ENCODE peak calls at places on chromosome 14, in eight cellular contexts. Q is nephron progenitor cell, X is fibroblast of mammary gland, O is OCI-LY7, L is Calu3, C is tibial artery, V is neural progenitor cell, I is coronary artery. F is an unnamed sample.

GRCh38 chr14:96104469-96105057 is 65.4 kb downstream of the C14orf132 start:
- DNase-seq in V (no peak), Q (peak), O (no peak), L (peak), I (peak), C (peak), X (peak), F (peak)

GRCh38 chr14:102097441-102098135 is 10.7 kb upstream of the HSP90AA1 start:
- DNase-seq in Q (no peak), I (no peak), C (no peak), O (no peak), V (no peak), L (peak), X (no peak), F (no peak)

GRCh38 chr14:80047761-80048160 is 163.5 kb downstream of the DIO2 start:
- DNase-seq in Q (no peak), V (no peak), L (no peak), C (no peak), I (no peak), O (no peak), X (no peak), F (no peak)

GRCh38 chr14:20706657-20707355 is 18.2 kb downstream of the ANG start:
- DNase-seq in I (no peak), Q (no peak), V (no peak), O (no peak), X (no peak), L (no peak), C (no peak), F (no peak)

GRCh38 chr14:34325493-34325892 is 136.5 kb downstream of the SPTSSA start:
- DNase-seq in L (no peak), Q (no peak), I (no peak), C (no peak), O (no peak), V (no peak), X (no peak), F (no peak)

GRCh38 chr14:94884616-94885230 is 114.8 kb upstream of the GSC start:
- DNase-seq in C (no peak), Q (no peak), V (no peak), O (no peak), L (no peak), I (no peak), X (no peak), F (no peak)

GRCh38 chr14:35814371-35815005 is 5.4 kb upstream of the RALGAPA1 start:
- DNase-seq in I (no peak), O (peak), X (peak), L (peak), Q (peak), V (peak), C (peak), F (peak)

GRCh38 chr14:21997300-21997699 is 323.7 kb upstream of the OR4E1 start:
- DNase-seq in V (peak), X (peak), L (peak), O (peak), Q (no peak), I (no peak), C (no peak), F (no peak)

GRCh38 chr14:37709419-37710195 is 114.2 kb downstream of the TTC6 start:
- DNase-seq in X (peak), L (no peak), V (no peak), C (no peak), Q (no peak), O (peak), I (no peak), F (no peak)

GRCh38 chr14:91331761-91332447 is 85.7 kb downstream of the CCDC88C start:
- DNase-seq in Q (no peak), O (no peak), C (no peak), L (no peak), X (no peak), V (no peak), I (no peak), F (no peak)

GRCh38 chr14:100781952-100782351 is 44.0 kb upstream of the MEG3 start:
- DNase-seq in O (no peak), C (no peak), V (no peak), I (peak), L (no peak), Q (no peak), X (no peak), F (no peak)
- TF ChIP-seq CTCF in O (no peak), C (no peak), V (no peak), I (no peak), L (no peak), Q (no peak), X (no peak), F (no peak)

GRCh38 chr14:64636208-64636979 is 67.8 kb upstream of the PLEKHG3 start:
- DNase-seq in X (peak), L (peak), Q (peak), O (peak), I (peak), C (peak), V (peak), F (peak)

GRCh38 chr14:64632056-64632455 is 72.2 kb upstream of the PLEKHG3 start:
- DNase-seq in C (no peak), Q (no peak), L (no peak), V (no peak), O (no peak), I (no peak), X (no peak), F (no peak)

GRCh38 chr14:64637735-64638473 is 66.3 kb upstream of the PLEKHG3 start:
- DNase-seq in V (no peak), I (no peak), C (no peak), L (no peak), O (no peak), Q (no peak), X (peak), F (no peak)

GRCh38 chr14:64636980-64637429 is 67.2 kb upstream of the PLEKHG3 start:
- DNase-seq in I (no peak), X (no peak), L (no peak), Q (no peak), C (no peak), O (no peak), V (no peak), F (no peak)

DNA sequence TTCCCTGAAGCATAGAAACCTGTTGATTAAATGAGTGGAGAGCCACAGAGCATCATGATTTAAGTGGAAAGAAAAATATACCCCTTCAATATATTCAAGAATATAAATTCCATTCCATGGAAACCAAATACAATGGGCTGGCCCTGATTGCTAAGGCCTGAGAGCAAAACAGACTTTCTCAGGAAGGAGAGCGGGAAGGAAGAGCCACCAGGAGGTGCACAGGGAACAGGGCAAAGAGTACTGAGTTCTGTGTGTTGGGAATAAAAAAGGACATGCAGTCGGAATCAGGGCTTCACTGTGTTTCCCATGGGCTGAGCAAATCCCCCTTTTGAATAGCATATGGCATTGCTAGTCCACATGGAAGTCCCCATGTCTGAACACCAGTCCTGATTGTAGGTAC is 69.7 kb upstream of the PLEKHG3 start:
- DNase-seq in O (no peak), V (no peak), Q (no peak), C (no peak), I (no peak), L (no peak), X (no peak), F (no peak)
- TF ChIP-seq CTCF in O (no peak), V (peak), Q (no peak), C (no peak), I (no peak), L (no peak), X (no peak), F (no peak)

GRCh38 chr14:90191154-90191553 is 65.2 kb upstream of the PSMC1 start:
- DNase-seq in O (no peak), X (no peak), V (no peak), L (no peak), I (no peak), C (no peak), Q (no peak), F (no peak)

GRCh38 chr14:90191585-90191984 is 64.8 kb upstream of the PSMC1 start:
- DNase-seq in X (no peak), O (no peak), C (no peak), Q (no peak), V (no peak), L (no peak), I (no peak), F (no peak)

GRCh38 chr14:90194706-90195105 is 61.6 kb upstream of the PSMC1 start:
- DNase-seq in O (no peak), L (no peak), V (no peak), Q (no peak), X (no peak), C (no peak), I (no peak), F (no peak)

GRCh38 chr14:90198541-90198940 is 57.8 kb upstream of the PSMC1 start:
- DNase-seq in Q (no peak), L (no peak), C (no peak), X (no peak), V (no peak), O (no peak), I (no peak), F (no peak)

GRCh38 chr14:90193925-90194324 is 62.4 kb upstream of the PSMC1 start:
- DNase-seq in C (no peak), L (peak), V (peak), I (no peak), Q (peak), X (no peak), O (peak), F (no peak)
- TF ChIP-seq CTCF in C (no peak), L (no peak), V (peak), I (no peak), Q (no peak), X (peak), O (peak), F (peak)

GRCh38 chr14:64994540-64994939 is 7.8 kb downstream of the FNTB start:
- DNase-seq in C (no peak), Q (no peak), V (no peak), I (no peak), L (no peak), X (no peak), O (no peak), F (no peak)

GRCh38 chr14:64993263-64993662 is 6.6 kb downstream of the FNTB start:
- DNase-seq in X (no peak), Q (no peak), I (no peak), C (no peak), V (no peak), O (no peak), L (no peak), F (no peak)

GRCh38 chr14:64990939-64991338 is 4.2 kb downstream of the FNTB start:
- DNase-seq in O (no peak), I (no peak), L (no peak), Q (no peak), X (no peak), C (no peak), V (no peak), F (no peak)

GRCh38 chr14:64990291-64990690 is 3.6 kb downstream of the FNTB start:
- DNase-seq in Q (no peak), O (no peak), V (no peak), X (no peak), C (no peak), I (no peak), L (no peak), F (no peak)

GRCh38 chr14:64992328-64992885 is 5.7 kb downstream of the FNTB start:
- DNase-seq in V (no peak), X (no peak), C (no peak), Q (no peak), I (no peak), O (no peak), L (no peak), F (peak)
- TF ChIP-seq CTCF in V (no peak), X (no peak), C (no peak), Q (no peak), I (no peak), O (no peak), L (no peak), F (no peak)

GRCh38 chr14:41167040-41167439 is 439.6 kb upstream of the LRFN5 start:
- DNase-seq in Q (no peak), X (no peak), O (no peak), C (no peak), L (no peak), I (no peak), V (peak), F (no peak)
- TF ChIP-seq CTCF in Q (no peak), X (no peak), O (no peak), C (no peak), L (no peak), I (no peak), V (peak), F (no peak)

DNA sequence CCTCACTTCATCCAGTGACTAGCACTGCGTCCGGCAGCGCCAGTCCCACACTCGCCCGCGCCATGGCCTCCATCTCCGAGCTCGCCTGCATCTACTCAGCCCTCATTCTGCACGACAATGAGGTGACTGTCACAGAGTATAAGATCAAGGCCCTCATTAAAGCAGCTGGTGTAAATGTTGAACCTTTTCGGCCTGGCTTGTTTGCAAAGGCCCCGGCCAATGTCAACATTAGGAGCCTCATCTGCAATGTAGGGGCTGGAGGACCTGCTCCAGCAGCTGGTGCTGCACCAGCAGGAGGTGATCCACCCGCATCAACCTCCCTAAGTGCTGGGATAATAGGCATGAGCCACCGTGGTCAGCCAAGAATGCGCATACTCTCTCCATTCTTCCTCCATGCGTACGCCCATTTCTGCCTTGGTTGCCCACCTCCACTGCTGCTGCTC is 59.9 kb downstream of the IRF2BPL start:
- DNase-seq in I (no peak), X (no peak), V (no peak), O (no peak), L (no peak), C (no peak), Q (no peak), F (no peak)
- TF ChIP-seq CTCF in I (no peak), X (no peak), V (no peak), O (no peak), L (no peak), C (no peak), Q (no peak), F (no peak)

DNA sequence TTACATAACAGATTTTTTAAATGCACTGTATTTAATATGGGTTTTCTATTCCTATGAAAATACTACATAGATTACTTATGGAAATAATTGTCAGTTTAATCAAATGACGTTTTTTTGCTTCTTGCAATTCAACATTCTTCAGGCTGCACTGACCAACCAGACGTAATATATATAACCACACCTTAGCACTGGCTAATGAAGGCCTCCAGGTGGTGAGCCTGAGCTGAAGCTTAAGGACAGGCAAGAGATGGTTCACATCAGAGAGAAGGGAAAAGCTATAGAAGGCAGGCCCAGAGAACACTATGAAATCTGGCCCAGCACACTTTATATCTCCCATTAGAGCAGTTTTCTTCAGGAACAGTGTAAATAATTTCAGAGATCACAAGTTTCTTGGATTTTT is 2.8 kb upstream of the MDGA2 start:
- DNase-seq in I (no peak), O (no peak), X (no peak), Q (no peak), L (no peak), C (no peak), V (no peak), F (no peak)
- TF ChIP-seq CTCF in I (no peak), O (no peak), X (no peak), Q (no peak), L (no peak), C (no peak), V (no peak), F (no peak)

DNA sequence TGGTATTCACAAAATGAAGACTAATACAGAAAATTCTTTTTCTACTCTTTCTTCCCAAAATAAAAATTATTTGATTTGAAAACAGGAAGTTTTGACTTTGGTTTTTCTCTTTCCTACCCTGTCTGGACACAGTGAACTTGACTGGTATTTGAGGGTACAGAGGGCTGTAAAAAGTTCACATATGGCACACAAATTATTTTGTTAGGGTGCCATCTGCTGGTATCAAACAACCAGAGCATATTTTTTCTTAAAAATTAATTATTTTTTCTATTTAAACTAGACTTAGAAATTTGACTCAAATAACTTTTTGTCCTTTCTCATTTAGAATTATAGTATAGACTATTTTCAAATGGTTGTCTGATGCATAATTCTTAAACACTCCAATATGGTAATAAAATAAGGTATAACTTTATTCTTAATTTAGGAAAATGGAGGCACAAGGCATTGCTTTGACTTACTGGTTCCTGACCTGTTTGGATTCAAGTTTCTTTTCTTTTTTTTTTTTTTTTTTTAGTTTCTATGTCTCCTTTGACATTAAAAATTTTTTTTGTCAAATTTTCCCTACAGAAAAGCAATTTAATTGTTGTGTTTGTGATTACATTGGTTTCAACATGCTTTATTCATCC is 390.6 kb downstream of the PRKD1 start:
- DNase-seq in X (peak), L (peak), Q (no peak), C (no peak), V (no peak), I (no peak), O (peak), F (no peak)
- TF ChIP-seq CTCF in X (peak), L (peak), Q (peak), C (peak), V (peak), I (no peak), O (peak), F (no peak)

GRCh38 chr14:88535813-88536212 is 19.0 kb downstream of the PTPN21 start:
- DNase-seq in X (no peak), I (no peak), O (no peak), V (no peak), Q (no peak), L (no peak), C (no peak), F (no peak)

GRCh38 chr14:88533203-88533602 is 21.6 kb downstream of the PTPN21 start:
- DNase-seq in Q (no peak), V (no peak), C (no peak), O (no peak), I (no peak), X (no peak), L (no peak), F (no peak)

DNA sequence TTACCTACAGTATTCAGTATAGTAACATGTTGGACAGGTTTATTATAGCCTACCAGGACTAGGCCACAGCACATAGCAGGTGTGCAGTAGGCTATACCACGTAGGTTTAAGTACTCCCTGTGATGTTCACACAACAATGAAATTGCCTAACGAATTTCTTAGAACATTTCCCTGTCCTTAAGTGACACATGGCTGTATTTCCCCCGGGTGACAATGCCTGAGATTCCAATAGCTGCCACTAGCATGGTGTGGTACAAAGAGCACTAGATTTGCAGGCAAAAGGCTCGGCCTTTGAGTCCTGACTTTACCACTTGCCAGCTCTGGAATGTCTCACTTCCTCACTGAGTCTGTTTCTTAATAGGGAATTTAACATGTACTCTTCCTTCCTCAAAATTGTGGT is 19.7 kb downstream of the PTPN21 start:
- DNase-seq in I (no peak), X (no peak), L (peak), Q (no peak), V (peak), C (no peak), O (no peak), F (no peak)
- TF ChIP-seq CTCF in I (no peak), X (no peak), L (no peak), Q (no peak), V (peak), C (no peak), O (no peak), F (no peak)

DNA sequence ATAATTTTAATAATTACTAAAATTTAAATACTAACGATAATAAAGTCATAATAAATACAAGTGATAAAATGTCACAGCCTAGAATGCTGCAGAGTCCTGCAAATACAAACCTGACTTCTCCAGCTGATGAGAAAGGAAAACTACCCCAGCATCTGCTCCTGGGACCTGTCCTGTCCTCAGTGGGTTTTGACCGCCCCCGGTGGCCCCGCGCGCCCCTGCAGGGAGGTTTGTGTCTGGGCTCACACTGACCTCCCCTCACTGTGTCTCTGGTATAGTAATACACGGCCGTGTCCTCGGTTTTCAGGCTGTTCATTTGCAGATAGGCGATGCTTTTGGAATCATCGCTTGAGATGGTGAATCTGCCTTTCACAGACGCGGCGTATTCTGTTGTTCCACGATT is 1139.4 kb downstream of the TMEM121 start:
- DNase-seq in C (no peak), Q (no peak), I (no peak), X (no peak), O (no peak), L (no peak), V (no peak), F (no peak)
- TF ChIP-seq CTCF in C (no peak), Q (no peak), I (no peak), X (no peak), O (no peak), L (no peak), V (no peak), F (peak)

F was measured in GM10248.